ENCODE peak calls at places on chromosomes 2 and 18, in four cellular contexts. One of them, this sample, is unnamed. For H3K4me1, the result is how much of the 10 kb centered on the place peaks cover.

GRCh38 chr18:53753616-53754015 is 470.9 kb downstream of the MBD2 start:
- DNase-seq in prostate gland: no peak
- DNase-seq in body of pancreas: no peak
- DNase-seq in CD4-positive, CD25-positive, alpha-beta regulatory T cell: no peak
- DNase-seq in this sample: no peak

GRCh38 chr2:124317628-124318027 is 292.5 kb downstream of the CNTNAP5 start:
- DNase-seq in prostate gland: no peak
- DNase-seq in body of pancreas: no peak
- DNase-seq in CD4-positive, CD25-positive, alpha-beta regulatory T cell: no peak
- DNase-seq in this sample: no peak

GRCh38 chr2:232999354-232999753 is 13.7 kb downstream of the NGEF start:
- DNase-seq in prostate gland: no peak
- DNase-seq in body of pancreas: no peak
- DNase-seq in CD4-positive, CD25-positive, alpha-beta regulatory T cell: no peak
- DNase-seq in this sample: no peak

GRCh38 chr2:72145658-72146329 is 1.9 kb downstream of the CYP26B1 start:
- DNase-seq in prostate gland: no peak
- DNase-seq in body of pancreas: peak
- DNase-seq in CD4-positive, CD25-positive, alpha-beta regulatory T cell: no peak
- DNase-seq in this sample: no peak

GRCh38 chr2:128299628-128300027 is 19.0 kb downstream of the HS6ST1 start:
- DNase-seq in prostate gland: no peak
- DNase-seq in body of pancreas: no peak
- DNase-seq in CD4-positive, CD25-positive, alpha-beta regulatory T cell: no peak
- DNase-seq in this sample: no peak

GRCh38 chr2:47404356-47404755 is 1.4 kb downstream of the MSH2 start:
- DNase-seq in prostate gland: no peak
- DNase-seq in body of pancreas: no peak
- DNase-seq in CD4-positive, CD25-positive, alpha-beta regulatory T cell: no peak
- DNase-seq in this sample: no peak

GRCh38 chr2:85246348-85246747 is 81.4 kb downstream of the TGOLN2 start:
- DNase-seq in prostate gland: no peak
- DNase-seq in body of pancreas: no peak
- DNase-seq in CD4-positive, CD25-positive, alpha-beta regulatory T cell: no peak
- DNase-seq in this sample: no peak

GRCh38 chr18:58977801-58978200 is 113.1 kb downstream of the ZNF532 start:
- DNase-seq in prostate gland: no peak
- DNase-seq in body of pancreas: no peak
- DNase-seq in CD4-positive, CD25-positive, alpha-beta regulatory T cell: no peak
- DNase-seq in this sample: no peak

GRCh38 chr18:74541703-74542555 is 7.6 kb downstream of the CNDP1 start:
- DNase-seq in prostate gland: no peak
- DNase-seq in body of pancreas: peak
- DNase-seq in CD4-positive, CD25-positive, alpha-beta regulatory T cell: no peak
- DNase-seq in this sample: peak

GRCh38 chr2:74312913-74313312 is 30.3 kb downstream of the SLC4A5 start:
- DNase-seq in prostate gland: no peak
- DNase-seq in body of pancreas: no peak
- DNase-seq in CD4-positive, CD25-positive, alpha-beta regulatory T cell: no peak
- DNase-seq in this sample: no peak

GRCh38 chr18:63346471-63347183 is 20.4 kb downstream of the KDSR start:
- DNase-seq in prostate gland: peak
- DNase-seq in body of pancreas: no peak
- DNase-seq in CD4-positive, CD25-positive, alpha-beta regulatory T cell: no peak
- DNase-seq in this sample: no peak

GRCh38 chr2:225735844-225736243 is 336.3 kb downstream of the NYAP2 start:
- DNase-seq in prostate gland: no peak
- DNase-seq in body of pancreas: no peak
- DNase-seq in CD4-positive, CD25-positive, alpha-beta regulatory T cell: no peak
- DNase-seq in this sample: no peak

GRCh38 chr2:60569680-60570111 is 16.2 kb upstream of the BCL11A start:
- DNase-seq in prostate gland: no peak
- DNase-seq in body of pancreas: no peak
- DNase-seq in CD4-positive, CD25-positive, alpha-beta regulatory T cell: no peak
- DNase-seq in this sample: no peak

DNA sequence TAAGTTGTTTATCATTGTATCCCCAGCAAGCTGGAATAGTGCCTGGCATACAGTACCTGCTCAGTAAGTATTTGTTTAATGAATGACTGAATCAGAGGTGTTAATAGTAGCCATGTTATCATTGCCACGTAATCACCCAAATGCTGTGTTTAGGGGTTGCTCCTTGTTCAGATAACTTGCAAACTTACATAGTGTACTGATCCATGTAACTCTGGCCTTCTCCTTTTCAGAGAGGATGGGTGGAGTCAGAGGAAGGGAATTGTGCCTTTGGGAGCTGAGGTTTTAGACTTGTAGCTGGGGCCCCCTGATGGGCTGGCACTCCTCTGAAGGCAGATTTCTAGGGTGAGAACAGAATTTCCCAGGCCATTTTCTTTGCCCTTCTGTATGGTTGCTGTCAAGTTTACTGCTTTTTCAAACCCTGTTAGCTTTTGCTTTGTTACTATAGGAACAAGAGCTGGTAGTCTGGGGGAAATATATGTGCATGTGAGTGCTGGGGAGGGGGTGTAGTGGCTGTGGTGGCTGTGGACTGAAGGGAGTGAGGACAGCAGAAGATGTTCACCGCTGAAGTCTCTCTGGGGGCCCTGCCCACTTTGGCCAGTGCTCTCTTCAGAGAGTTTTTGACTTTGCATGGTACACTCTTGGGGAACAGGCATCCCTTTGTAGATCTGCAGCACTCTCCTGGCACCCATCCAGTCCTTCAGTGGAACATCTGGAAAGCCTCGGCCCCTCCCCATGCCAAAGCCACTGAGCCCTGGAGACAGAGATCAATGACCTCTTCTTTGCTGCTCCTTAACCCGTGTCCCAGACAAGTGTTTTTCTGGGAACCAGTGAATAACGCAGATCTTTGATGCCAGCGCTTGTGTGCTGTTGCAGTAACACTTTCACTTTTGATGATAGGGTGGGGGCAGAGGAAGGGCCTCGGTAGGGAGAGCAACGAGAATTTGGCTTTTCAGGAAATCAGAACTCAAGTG is 208.9 kb downstream of the PRKCE start:
- DNase-seq in prostate gland: no peak
- DNase-seq in body of pancreas: peak
- DNase-seq in CD4-positive, CD25-positive, alpha-beta regulatory T cell: peak
- DNase-seq in this sample: no peak
- H3K4me3 ChIP-seq in prostate gland: no peak
- H3K4me3 ChIP-seq in body of pancreas: no peak
- H3K4me3 ChIP-seq in CD4-positive, CD25-positive, alpha-beta regulatory T cell: peak
- H3K4me3 ChIP-seq in this sample: no peak

DNA sequence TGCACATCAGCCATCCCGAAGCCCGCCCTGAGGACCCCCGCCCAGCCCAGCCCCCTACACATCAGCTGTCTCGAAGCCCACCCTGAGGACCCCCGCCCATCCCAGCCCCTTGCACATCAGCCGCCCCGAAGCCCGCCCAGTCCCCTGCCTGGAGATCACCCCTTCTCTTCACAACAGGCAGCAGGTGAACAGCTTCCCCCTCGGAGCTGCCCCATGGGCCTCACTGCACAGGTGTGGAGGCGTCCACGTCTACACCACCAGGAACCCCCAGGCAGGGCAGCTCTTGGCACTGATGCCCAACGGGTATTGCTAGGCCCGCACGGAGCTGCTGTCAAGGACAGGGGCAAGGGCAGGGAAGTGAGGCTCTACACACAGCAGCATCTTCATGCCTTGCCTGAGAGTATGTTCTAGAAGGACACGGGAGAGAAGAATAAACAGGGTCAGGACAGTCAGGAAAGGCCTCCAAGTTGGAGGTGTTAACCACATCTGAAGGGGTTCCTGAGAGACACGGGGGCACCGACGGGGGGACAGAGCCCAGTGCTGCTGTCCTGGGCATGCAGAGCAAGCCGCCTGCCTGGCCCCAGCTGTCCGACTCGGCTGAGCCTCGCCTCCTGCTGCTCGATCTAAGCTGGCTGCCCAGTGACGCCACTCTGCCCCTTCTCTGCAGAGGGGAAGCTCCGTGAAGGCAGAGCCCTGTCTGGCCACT is 137.4 kb downstream of the HDAC4 start:
- DNase-seq in prostate gland: no peak
- DNase-seq in body of pancreas: no peak
- DNase-seq in CD4-positive, CD25-positive, alpha-beta regulatory T cell: no peak
- DNase-seq in this sample: no peak
- H3K4me1 ChIP-seq in prostate gland: under half
- H3K4me1 ChIP-seq in body of pancreas: under half
- H3K4me1 ChIP-seq in CD4-positive, CD25-positive, alpha-beta regulatory T cell: half or more
- H3K4me1 ChIP-seq in this sample: under half

GRCh38 chr2:154758871-154759270 is 60.4 kb downstream of the KCNJ3 start:
- DNase-seq in prostate gland: no peak
- DNase-seq in body of pancreas: no peak
- DNase-seq in CD4-positive, CD25-positive, alpha-beta regulatory T cell: no peak
- DNase-seq in this sample: no peak
- H3K4me3 ChIP-seq in prostate gland: no peak
- H3K4me3 ChIP-seq in body of pancreas: no peak
- H3K4me3 ChIP-seq in CD4-positive, CD25-positive, alpha-beta regulatory T cell: no peak
- H3K4me3 ChIP-seq in this sample: no peak

GRCh38 chr18:10418836-10419235 is 35.6 kb upstream of the APCDD1 start:
- DNase-seq in prostate gland: no peak
- DNase-seq in body of pancreas: no peak
- DNase-seq in CD4-positive, CD25-positive, alpha-beta regulatory T cell: no peak
- DNase-seq in this sample: no peak
- H3K4me1 ChIP-seq in prostate gland: under half
- H3K4me1 ChIP-seq in body of pancreas: under half
- H3K4me1 ChIP-seq in CD4-positive, CD25-positive, alpha-beta regulatory T cell: under half
- H3K4me1 ChIP-seq in this sample: under half

GRCh38 chr2:180991820-180992219 is 11.4 kb downstream of the UBE2E3 start:
- DNase-seq in prostate gland: no peak
- DNase-seq in body of pancreas: no peak
- DNase-seq in CD4-positive, CD25-positive, alpha-beta regulatory T cell: no peak
- DNase-seq in this sample: peak
- H3K4me3 ChIP-seq in prostate gland: no peak
- H3K4me3 ChIP-seq in body of pancreas: no peak
- H3K4me3 ChIP-seq in CD4-positive, CD25-positive, alpha-beta regulatory T cell: no peak
- H3K4me3 ChIP-seq in this sample: peak

GRCh38 chr2:240567872-240568677 is at the start of gene RNPEPL1:
- DNase-seq in prostate gland: no peak
- DNase-seq in body of pancreas: peak
- DNase-seq in CD4-positive, CD25-positive, alpha-beta regulatory T cell: peak
- DNase-seq in this sample: peak
- H3K4me1 ChIP-seq in prostate gland: under half
- H3K4me1 ChIP-seq in body of pancreas: half or more
- H3K4me1 ChIP-seq in CD4-positive, CD25-positive, alpha-beta regulatory T cell: half or more
- H3K4me1 ChIP-seq in this sample: under half

GRCh38 chr2:241777686-241778627 is 1.3 kb downstream of the GAL3ST2 start:
- DNase-seq in prostate gland: no peak
- DNase-seq in body of pancreas: no peak
- DNase-seq in CD4-positive, CD25-positive, alpha-beta regulatory T cell: no peak
- DNase-seq in this sample: no peak

GRCh38 chr2:241775223-241776177 is 1.1 kb upstream of the GAL3ST2 start:
- DNase-seq in prostate gland: no peak
- DNase-seq in body of pancreas: no peak
- DNase-seq in CD4-positive, CD25-positive, alpha-beta regulatory T cell: no peak
- DNase-seq in this sample: no peak

GRCh38 chr2:241774419-241775222 is 2.0 kb upstream of the GAL3ST2 start:
- DNase-seq in prostate gland: no peak
- DNase-seq in body of pancreas: no peak
- DNase-seq in CD4-positive, CD25-positive, alpha-beta regulatory T cell: no peak
- DNase-seq in this sample: no peak

GRCh38 chr2:241777167-241777685 is 604 bp downstream of the GAL3ST2 start:
- DNase-seq in prostate gland: no peak
- DNase-seq in body of pancreas: no peak
- DNase-seq in CD4-positive, CD25-positive, alpha-beta regulatory T cell: no peak
- DNase-seq in this sample: no peak

GRCh38 chr2:241776336-241777166 is at the start of gene GAL3ST2:
- DNase-seq in prostate gland: no peak
- DNase-seq in body of pancreas: no peak
- DNase-seq in CD4-positive, CD25-positive, alpha-beta regulatory T cell: no peak
- DNase-seq in this sample: no peak
- H3K4me3 ChIP-seq in prostate gland: no peak
- H3K4me3 ChIP-seq in body of pancreas: no peak
- H3K4me3 ChIP-seq in CD4-positive, CD25-positive, alpha-beta regulatory T cell: no peak
- H3K4me3 ChIP-seq in this sample: no peak

DNA sequence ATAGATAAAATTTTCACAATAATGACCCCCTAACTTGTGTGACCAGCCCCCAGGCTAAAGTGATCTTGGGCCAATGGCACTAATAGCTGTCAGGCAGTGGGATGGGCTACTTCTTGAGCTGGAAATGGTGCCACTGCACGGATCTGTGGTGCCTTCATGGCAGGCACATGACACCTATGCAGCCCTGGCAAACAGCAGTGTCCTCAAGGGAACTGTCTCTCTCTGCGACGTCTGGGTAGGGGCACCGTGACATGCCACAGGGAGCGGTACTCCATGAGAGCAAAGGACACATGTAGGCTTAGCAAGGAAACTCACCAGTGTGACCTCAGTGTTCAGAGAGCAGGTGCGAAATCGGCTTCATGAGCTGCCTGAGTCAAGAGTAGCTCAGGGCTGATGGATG is 161.7 kb upstream of the TWIST2 start:
- DNase-seq in prostate gland: no peak
- DNase-seq in body of pancreas: no peak
- DNase-seq in CD4-positive, CD25-positive, alpha-beta regulatory T cell: no peak
- DNase-seq in this sample: no peak
- H3K4me1 ChIP-seq in prostate gland: under half
- H3K4me1 ChIP-seq in body of pancreas: under half
- H3K4me1 ChIP-seq in CD4-positive, CD25-positive, alpha-beta regulatory T cell: under half
- H3K4me1 ChIP-seq in this sample: under half